ENCODE peak calls at places on chromosome 3, in four cellular contexts. One of them, this sample, is unnamed.

GRCh38 chr3:118628704-118629341 is 405.8 kb downstream of the IGSF11 start:
- DNase-seq in neuronal stem cell: peak; percentile 76
- DNase-seq in GM23338: peak; percentile 92
- DNase-seq in mucosa of descending colon: peak; percentile 45
- DNase-seq in this sample: no peak

GRCh38 chr3:194275721-194276120 is 75.4 kb downstream of the CPN2 start:
- DNase-seq in neuronal stem cell: no peak
- DNase-seq in GM23338: no peak
- DNase-seq in mucosa of descending colon: no peak
- DNase-seq in this sample: peak; percentile 57

GRCh38 chr3:32888739-32889138 is 62.7 kb upstream of the CCR4 start:
- DNase-seq in neuronal stem cell: no peak
- DNase-seq in GM23338: no peak
- DNase-seq in mucosa of descending colon: no peak
- DNase-seq in this sample: no peak

GRCh38 chr3:6105187-6105586 is 755.7 kb upstream of the GRM7 start:
- DNase-seq in neuronal stem cell: no peak
- DNase-seq in GM23338: no peak
- DNase-seq in mucosa of descending colon: no peak
- DNase-seq in this sample: no peak

GRCh38 chr3:139526146-139526545 is 13.4 kb downstream of the RBP1 start:
- DNase-seq in neuronal stem cell: no peak
- DNase-seq in GM23338: no peak
- DNase-seq in mucosa of descending colon: no peak
- DNase-seq in this sample: no peak

GRCh38 chr3:50358355-50358926 is 880 bp downstream of the TMEM115 start:
- DNase-seq in neuronal stem cell: no peak
- DNase-seq in GM23338: no peak
- DNase-seq in mucosa of descending colon: peak; percentile 51
- DNase-seq in this sample: no peak

GRCh38 chr3:39757312-39757711 is 52.1 kb upstream of the MYRIP start:
- DNase-seq in neuronal stem cell: no peak
- DNase-seq in GM23338: no peak
- DNase-seq in mucosa of descending colon: no peak
- DNase-seq in this sample: no peak

GRCh38 chr3:54873059-54873695 is 54.7 kb downstream of the LRTM1 start:
- DNase-seq in neuronal stem cell: no peak
- DNase-seq in GM23338: no peak
- DNase-seq in mucosa of descending colon: no peak
- DNase-seq in this sample: no peak

GRCh38 chr3:66144792-66145733 is 75.7 kb upstream of the SLC25A26 start:
- DNase-seq in neuronal stem cell: no peak
- DNase-seq in GM23338: no peak
- DNase-seq in mucosa of descending colon: no peak
- DNase-seq in this sample: no peak

GRCh38 chr3:184672972-184673875 is 38.6 kb downstream of the MAGEF1 start:
- DNase-seq in neuronal stem cell: no peak
- DNase-seq in GM23338: no peak
- DNase-seq in mucosa of descending colon: no peak
- DNase-seq in this sample: no peak

DNA sequence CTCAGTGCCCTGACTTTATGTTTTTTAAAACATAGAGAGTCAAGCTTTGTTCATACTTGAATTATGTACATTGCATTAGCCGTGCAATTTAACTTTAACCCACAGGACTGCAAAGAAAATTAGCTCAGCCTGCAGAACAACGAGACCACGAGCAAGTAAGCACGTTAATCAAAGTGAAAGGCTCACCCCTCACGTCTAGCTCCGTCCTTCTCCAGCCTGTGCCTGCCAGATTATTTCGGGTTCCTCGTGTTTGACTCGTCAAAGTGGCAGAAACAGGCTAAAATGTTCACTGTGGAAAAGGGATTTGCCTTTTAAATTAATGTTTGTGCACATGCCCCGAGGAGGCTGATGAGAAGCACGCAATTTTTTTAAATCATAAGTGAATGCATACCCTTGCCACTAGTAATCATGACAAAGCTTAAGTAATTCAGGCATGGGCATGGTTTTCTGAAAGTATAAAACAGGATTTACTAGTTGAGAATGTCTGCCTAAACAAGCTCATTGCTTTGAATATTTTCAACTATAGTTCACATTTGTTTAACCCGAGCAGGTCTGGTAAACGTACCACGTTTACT is 15.3 kb downstream of the ZBTB38 start:
- DNase-seq in neuronal stem cell: no peak
- DNase-seq in GM23338: no peak
- DNase-seq in mucosa of descending colon: no peak
- DNase-seq in this sample: no peak
- H3K4me3 ChIP-seq in neuronal stem cell: no peak overlapping the region
- H3K4me3 ChIP-seq in GM23338: no peak overlapping the region
- H3K4me3 ChIP-seq in mucosa of descending colon: no peak overlapping the region
- H3K4me3 ChIP-seq in this sample: no peak overlapping the region

GRCh38 chr3:44969170-44969569 is 6.8 kb downstream of the ZDHHC3 start:
- DNase-seq in neuronal stem cell: no peak
- DNase-seq in GM23338: no peak
- DNase-seq in mucosa of descending colon: no peak
- DNase-seq in this sample: no peak

GRCh38 chr3:44968447-44968858 is 7.5 kb downstream of the ZDHHC3 start:
- DNase-seq in neuronal stem cell: no peak
- DNase-seq in GM23338: no peak
- DNase-seq in mucosa of descending colon: no peak
- DNase-seq in this sample: no peak

GRCh38 chr3:44965165-44965564 is 10.8 kb downstream of the ZDHHC3 start:
- DNase-seq in neuronal stem cell: no peak
- DNase-seq in GM23338: no peak
- DNase-seq in mucosa of descending colon: no peak
- DNase-seq in this sample: no peak

GRCh38 chr3:44969779-44970178 is 6.2 kb downstream of the ZDHHC3 start:
- DNase-seq in neuronal stem cell: no peak
- DNase-seq in GM23338: no peak
- DNase-seq in mucosa of descending colon: no peak
- DNase-seq in this sample: no peak

DNA sequence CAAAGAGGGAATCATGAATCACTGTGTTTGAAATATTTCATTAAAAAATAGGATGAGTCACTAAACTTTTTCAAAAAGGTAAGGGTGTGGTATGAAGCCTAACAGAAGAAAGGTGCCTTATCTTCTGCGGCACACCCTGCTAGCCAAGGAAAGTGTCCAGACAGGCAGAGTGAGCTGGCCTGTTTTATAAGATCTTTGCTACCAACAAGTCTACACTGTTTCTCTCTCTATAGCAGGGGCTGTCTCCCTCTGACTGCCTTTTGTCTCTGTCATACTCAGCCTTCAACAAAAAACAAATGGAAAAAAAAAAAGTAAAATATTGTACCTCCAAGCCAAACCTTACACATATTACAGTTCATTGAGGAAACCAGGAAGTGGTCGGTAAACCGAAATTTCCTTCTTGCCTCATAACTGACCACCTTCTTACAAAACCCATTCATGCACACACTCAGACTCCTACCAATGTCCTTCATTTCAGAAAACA is 9.1 kb downstream of the ZDHHC3 start:
- DNase-seq in neuronal stem cell: no peak
- DNase-seq in GM23338: no peak
- DNase-seq in mucosa of descending colon: peak; percentile 49
- DNase-seq in this sample: no peak
- H3K4me3 ChIP-seq in neuronal stem cell: no peak overlapping the region
- H3K4me3 ChIP-seq in GM23338: no peak overlapping the region
- H3K4me3 ChIP-seq in mucosa of descending colon: no peak overlapping the region
- H3K4me3 ChIP-seq in this sample: no peak overlapping the region

GRCh38 chr3:108297636-108298035 is 1.3 kb downstream of the HHLA2 start:
- DNase-seq in neuronal stem cell: no peak
- DNase-seq in GM23338: peak; percentile 7
- DNase-seq in mucosa of descending colon: peak; percentile 39
- DNase-seq in this sample: no peak
- H3K4me3 ChIP-seq in neuronal stem cell: no peak overlapping the region
- H3K4me3 ChIP-seq in GM23338: no peak overlapping the region
- H3K4me3 ChIP-seq in mucosa of descending colon: no peak overlapping the region
- H3K4me3 ChIP-seq in this sample: no peak overlapping the region

GRCh38 chr3:36769926-36770325 is 5.6 kb upstream of the DCLK3 start:
- DNase-seq in neuronal stem cell: no peak
- DNase-seq in GM23338: no peak
- DNase-seq in mucosa of descending colon: no peak
- DNase-seq in this sample: no peak

GRCh38 chr3:36765104-36765503 is 751 bp upstream of the DCLK3 start:
- DNase-seq in neuronal stem cell: no peak
- DNase-seq in GM23338: no peak
- DNase-seq in mucosa of descending colon: no peak
- DNase-seq in this sample: no peak

GRCh38 chr3:36763111-36763849 is 1.1 kb downstream of the DCLK3 start:
- DNase-seq in neuronal stem cell: no peak
- DNase-seq in GM23338: peak; percentile 53
- DNase-seq in mucosa of descending colon: no peak
- DNase-seq in this sample: no peak

GRCh38 chr3:36763850-36764703 is at the start of gene DCLK3:
- DNase-seq in neuronal stem cell: peak; percentile 31
- DNase-seq in GM23338: peak; percentile 66
- DNase-seq in mucosa of descending colon: no peak
- DNase-seq in this sample: peak; percentile 49

GRCh38 chr3:36764704-36765038 is 318 bp upstream of the DCLK3 start:
- DNase-seq in neuronal stem cell: no peak
- DNase-seq in GM23338: no peak
- DNase-seq in mucosa of descending colon: no peak
- DNase-seq in this sample: no peak
- H3K4me3 ChIP-seq in neuronal stem cell: peak overlapping the region; percentile 91
- H3K4me3 ChIP-seq in GM23338: peak overlapping the region; percentile 75
- H3K4me3 ChIP-seq in mucosa of descending colon: no peak overlapping the region
- H3K4me3 ChIP-seq in this sample: no peak overlapping the region

GRCh38 chr3:122306622-122306953 is 18.5 kb upstream of the CSTA start:
- DNase-seq in neuronal stem cell: no peak
- DNase-seq in GM23338: no peak
- DNase-seq in mucosa of descending colon: no peak
- DNase-seq in this sample: no peak

GRCh38 chr3:122307987-122308386 is 17.1 kb upstream of the CSTA start:
- DNase-seq in neuronal stem cell: no peak
- DNase-seq in GM23338: no peak
- DNase-seq in mucosa of descending colon: no peak
- DNase-seq in this sample: no peak

GRCh38 chr3:122307288-122307687 is 17.8 kb upstream of the CSTA start:
- DNase-seq in neuronal stem cell: no peak
- DNase-seq in GM23338: no peak
- DNase-seq in mucosa of descending colon: no peak
- DNase-seq in this sample: no peak

GRCh38 chr3:122310361-122310760 is 14.7 kb upstream of the CSTA start:
- DNase-seq in neuronal stem cell: no peak
- DNase-seq in GM23338: no peak
- DNase-seq in mucosa of descending colon: no peak
- DNase-seq in this sample: no peak

GRCh38 chr3:122305818-122306621 is 19.0 kb upstream of the CSTA start:
- DNase-seq in neuronal stem cell: no peak
- DNase-seq in GM23338: peak; percentile 66
- DNase-seq in mucosa of descending colon: peak; percentile 67
- DNase-seq in this sample: no peak
- H3K4me3 ChIP-seq in neuronal stem cell: no peak overlapping the region
- H3K4me3 ChIP-seq in GM23338: no peak overlapping the region
- H3K4me3 ChIP-seq in mucosa of descending colon: no peak overlapping the region
- H3K4me3 ChIP-seq in this sample: no peak overlapping the region